ENCODE peak calls at places on chromosomes 7 and 10, in four cellular contexts. K is mesenchymal stem cell, A is neuronal stem cell, C is H1. I is an unnamed sample.

GRCh38 chr7:30829476-30829875 is 58.3 kb downstream of the MINDY4 start:
- DNase-seq in K (no peak), A (no peak), C (no peak), I (no peak)

GRCh38 chr7:50857804-50858203 is 75.1 kb upstream of the GRB10 start:
- DNase-seq in K (no peak), A (no peak), C (peak; percentile 22), I (no peak)

GRCh38 chr10:95233377-95234034 is 39.5 kb downstream of the ACSM6 start:
- DNase-seq in K (no peak), A (no peak), C (no peak), I (no peak)

GRCh38 chr7:146216371-146217041 is 99.9 kb downstream of the CNTNAP2 start:
- DNase-seq in K (no peak), A (no peak), C (no peak), I (no peak)

GRCh38 chr7:36473454-36474282 is 84.0 kb downstream of the ANLN start:
- DNase-seq in K (no peak), A (peak; percentile 30), C (peak; percentile 89), I (peak; percentile 75)

GRCh38 chr10:43190775-43191174 is 52.5 kb downstream of the CSGALNACT2 start:
- DNase-seq in K (no peak), A (no peak), C (no peak), I (no peak)

GRCh38 chr10:101018600-101019439 is 12.1 kb downstream of the PDZD7 start:
- DNase-seq in K (peak; percentile 85), A (no peak), C (peak; percentile 97), I (peak; percentile 91)

GRCh38 chr10:89032141-89032814 is 41.7 kb downstream of the FAS start:
- DNase-seq in K (peak; percentile 69), A (no peak), C (no peak), I (peak; percentile 30)

GRCh38 chr10:11835704-11836103 is 12.5 kb downstream of the PROSER2 start:
- DNase-seq in K (no peak), A (no peak), C (no peak), I (no peak)

GRCh38 chr7:111958889-111959288 is 247.3 kb downstream of the DOCK4 start:
- DNase-seq in K (no peak), A (no peak), C (no peak), I (no peak)

GRCh38 chr10:26959841-26960240 is 99.1 kb upstream of the ABI1 start:
- DNase-seq in K (no peak), A (no peak), C (no peak), I (no peak)

GRCh38 chr10:73810735-73811465 is 498 bp downstream of the NDST2 start:
- DNase-seq in K (peak; percentile 33), A (no peak), C (peak; percentile 75), I (peak; percentile 45)

GRCh38 chr7:74187915-74188675 is 13.9 kb downstream of the EIF4H start:
- DNase-seq in K (peak; percentile 60), A (no peak), C (no peak), I (no peak)

GRCh38 chr10:46096909-46097575 is 51.0 kb upstream of the MSMB start:
- DNase-seq in K (peak; percentile 35), A (no peak), C (no peak), I (no peak)

GRCh38 chr10:77605466-77605865 is 32.1 kb downstream of the KCNMA1 start:
- DNase-seq in K (peak; percentile 33), A (no peak), C (peak; percentile 55), I (no peak)

GRCh38 chr7:64308019-64308275 is 5.8 kb upstream of the ZNF736 start:
- DNase-seq in K (no peak), A (no peak), C (no peak), I (no peak)

GRCh38 chr10:70198696-70199466 is 28.6 kb upstream of the SAR1A start:
- DNase-seq in K (no peak), A (no peak), C (no peak), I (no peak)

GRCh38 chr10:71984798-71985388 is 20.7 kb downstream of the CHST3 start:
- DNase-seq in K (no peak), A (no peak), C (no peak), I (no peak)

GRCh38 chr7:28853834-28854749 is 104.0 kb downstream of the TRIL start:
- DNase-seq in K (peak; percentile 62), A (peak; percentile 75), C (peak; percentile 96), I (peak; percentile 92)

GRCh38 chr7:3034591-3035150 is 9.0 kb downstream of the CARD11 start:
- DNase-seq in K (no peak), A (no peak), C (no peak), I (no peak)

GRCh38 chr7:132516042-132516840 is 60.0 kb downstream of the PLXNA4 start:
- DNase-seq in K (peak; percentile 1), A (no peak), C (no peak), I (no peak)

GRCh38 chr10:34664706-34665105 is 150.4 kb downstream of the PARD3 start:
- DNase-seq in K (no peak), A (no peak), C (no peak), I (no peak)

GRCh38 chr7:157519246-157519645 is 182.4 kb downstream of the DNAJB6 start:
- DNase-seq in K (no peak), A (no peak), C (no peak), I (no peak)

GRCh38 chr10:43212043-43212721 is 54.7 kb downstream of the RASGEF1A start:
- DNase-seq in K (no peak), A (no peak), C (no peak), I (no peak)

GRCh38 chr10:100025528-100026070 is 15.9 kb upstream of the DNMBP start:
- DNase-seq in K (no peak), A (no peak), C (no peak), I (no peak)

GRCh38 chr10:9875353-9875752 is 1142.3 kb upstream of the CELF2 start:
- DNase-seq in K (no peak), A (no peak), C (no peak), I (no peak)

GRCh38 chr10:73774637-73775036 is 7.2 kb upstream of the CHCHD1 start:
- DNase-seq in K (peak; percentile 43), A (no peak), C (no peak), I (no peak)

GRCh38 chr10:101021239-101021638 is 9.7 kb downstream of the PDZD7 start:
- DNase-seq in K (no peak), A (no peak), C (no peak), I (no peak)

GRCh38 chr10:60735244-60735643 is 43.0 kb upstream of the CDK1 start:
- DNase-seq in K (no peak), A (no peak), C (no peak), I (no peak)

GRCh38 chr7:7867835-7868234 is 100.8 kb upstream of the GLCCI1 start:
- DNase-seq in K (no peak), A (no peak), C (no peak), I (no peak)

GRCh38 chr7:7868245-7868899 is 100.2 kb upstream of the GLCCI1 start:
- DNase-seq in K (no peak), A (no peak), C (no peak), I (no peak)

GRCh38 chr7:7870590-7870989 is 98.0 kb upstream of the GLCCI1 start:
- DNase-seq in K (no peak), A (no peak), C (no peak), I (no peak)

GRCh38 chr7:7869036-7869435 is 99.6 kb upstream of the GLCCI1 start:
- DNase-seq in K (no peak), A (no peak), C (no peak), I (no peak)
- H3K27ac ChIP-seq in K (no peak overlapping the region), A (no peak overlapping the region), C (no peak overlapping the region), I (no peak overlapping the region)

GRCh38 chr10:29183304-29183918 is 105.5 kb upstream of the LYZL1 start:
- DNase-seq in K (no peak), A (no peak), C (no peak), I (no peak)
- H2BK12ac ChIP-seq in K (peak overlapping the region; percentile 38), A (no peak overlapping the region), C (no peak overlapping the region), I (peak overlapping the region; percentile 90)

DNA sequence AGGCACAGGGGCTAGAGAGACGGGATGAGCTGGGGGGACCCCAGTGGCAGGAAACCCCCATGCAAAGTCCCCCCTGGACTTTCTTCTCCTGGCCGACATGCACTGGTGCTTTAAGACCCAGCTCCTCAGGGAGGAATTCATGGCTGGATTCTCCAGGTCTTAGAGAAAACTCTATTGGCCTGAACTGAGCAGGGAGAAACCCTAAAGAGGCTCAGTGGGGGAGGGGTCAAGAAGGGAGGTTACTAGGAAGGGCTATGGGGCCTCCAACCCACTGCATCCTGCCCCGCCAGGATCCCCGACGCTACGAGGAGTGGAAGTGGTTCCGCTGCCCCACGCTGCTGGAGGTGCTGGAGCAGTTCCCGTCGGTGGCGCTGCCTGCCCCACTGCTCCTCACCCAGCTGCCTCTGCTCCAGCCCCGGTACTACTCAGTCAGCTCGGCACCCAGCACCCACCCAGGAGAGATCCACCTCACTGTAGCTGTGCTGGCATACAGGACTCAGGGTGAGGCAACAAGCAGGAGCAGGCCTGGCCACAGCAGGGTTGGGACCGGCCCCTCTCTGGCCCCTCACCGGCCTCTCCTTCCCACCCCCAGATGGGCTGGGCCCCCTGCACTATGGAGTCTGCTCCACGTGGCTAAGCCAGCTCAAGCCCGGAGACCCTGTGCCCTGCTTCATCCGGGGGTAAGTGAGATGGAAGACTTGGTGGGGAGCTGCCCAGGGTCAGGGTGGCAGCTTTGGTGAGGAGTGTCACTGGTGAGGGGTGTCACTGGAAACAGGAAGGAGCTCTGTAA is 13.8 kb downstream of the ATG9B start:
- DNase-seq in K (peak; percentile 71), A (no peak), C (no peak), I (no peak)
- H3K4me3 ChIP-seq in K (no peak overlapping the region), A (peak overlapping the region; percentile 70), C (no peak overlapping the region), I (no peak overlapping the region)

GRCh38 chr10:7102557-7103349 is 308.1 kb downstream of the SFMBT2 start:
- DNase-seq in K (no peak), A (no peak), C (no peak), I (peak; percentile 5)

GRCh38 chr10:7107287-7107686 is 303.5 kb downstream of the SFMBT2 start:
- DNase-seq in K (peak; percentile 88), A (no peak), C (no peak), I (no peak)

GRCh38 chr10:7098160-7098762 is 312.6 kb downstream of the SFMBT2 start:
- DNase-seq in K (no peak), A (no peak), C (no peak), I (no peak)

GRCh38 chr10:7100004-7100697 is 310.7 kb downstream of the SFMBT2 start:
- DNase-seq in K (no peak), A (no peak), C (no peak), I (no peak)

GRCh38 chr10:7102084-7102483 is 308.8 kb downstream of the SFMBT2 start:
- DNase-seq in K (no peak), A (no peak), C (no peak), I (no peak)
- H3K27ac ChIP-seq in K (no peak overlapping the region), A (no peak overlapping the region), C (no peak overlapping the region), I (no peak overlapping the region)